ENCODE peak calls at places on chromosomes 16 and 17, in five cellular contexts. A is activated CD4-positive, alpha-beta T cell treated with anti-CD3 and anti-CD28 coated beads, Interleukin-2, amount 10 ng/mL, durations not matched to agents 7 days and 5 days; B is M059J; M is stomach; C is MV-4-11. R is an unnamed sample.

GRCh38 chr16:49593423-49594040 is 219.9 kb downstream of the C16orf78 start:
- DNase-seq in A (no peak), B (no peak), M (peak), C (no peak), R (no peak)

GRCh38 chr16:86978445-86979030 is 338.7 kb downstream of the C16orf95 start:
- DNase-seq in A (no peak), B (no peak), M (no peak), C (peak), R (no peak)

GRCh38 chr17:75830168-75831031 is 13.8 kb downstream of the UNC13D start:
- DNase-seq in A (peak), B (no peak), M (no peak), C (no peak), R (no peak)

GRCh38 chr17:62179525-62180161 is 114.6 kb upstream of the MED13 start:
- DNase-seq in A (no peak), B (peak), M (no peak), C (peak), R (no peak)

GRCh38 chr17:81029859-81030258 is 5.1 kb upstream of the BAIAP2 start:
- DNase-seq in A (no peak), B (no peak), M (no peak), C (no peak), R (no peak)

GRCh38 chr16:85536411-85537330 is 76.5 kb upstream of the GSE1 start:
- DNase-seq in A (no peak), B (no peak), M (no peak), C (no peak), R (no peak)

GRCh38 chr17:69757794-69758430 is 317.1 kb upstream of the KCNJ16 start:
- DNase-seq in A (no peak), B (peak), M (no peak), C (peak), R (no peak)

GRCh38 chr16:87163637-87164036 is 153.6 kb downstream of the C16orf95 start:
- DNase-seq in A (no peak), B (no peak), M (no peak), C (peak), R (no peak)